ENCODE peak calls at places on chromosomes 4 and X, in five cellular contexts. P is H1, F is WTC11, M is endothelial cell of umbilical vein, T is K562. L is an unnamed sample.

GRCh38 chr4:169848018-169848417 is 90.3 kb upstream of the HPF1 start:
- DNase-seq in P (no peak), M (no peak), F (no peak), T (no peak), L (no peak)

GRCh38 chr4:125522992-125523391 is 208.2 kb downstream of the FAT4 start:
- DNase-seq in F (peak), T (no peak), M (no peak), P (peak), L (no peak)

GRCh38 chrX:22073928-22074327 is 41.8 kb downstream of the PHEX start:
- DNase-seq in P (no peak), M (no peak), T (no peak), F (no peak), L (no peak)

GRCh38 chrX:15664487-15665444 is at the start of gene CLTRN:
- DNase-seq in T (no peak), P (no peak), F (no peak), M (no peak), L (no peak)

GRCh38 chr4:129641179-129641578 is 545.2 kb downstream of the C4orf33 start:
- DNase-seq in P (peak), T (peak), M (peak), F (peak), L (peak)

GRCh38 chr4:97910005-97910404 is 233.3 kb downstream of the STPG2 start:
- DNase-seq in F (peak), T (no peak), P (no peak), M (no peak), L (peak)

GRCh38 chr4:110085131-110085530 is 113.3 kb downstream of the ELOVL6 start:
- DNase-seq in F (no peak), P (no peak), M (peak), T (peak), L (no peak)

GRCh38 chrX:37361596-37361995 is 12.4 kb downstream of the PRRG1 start:
- DNase-seq in M (no peak), F (no peak), P (no peak), T (no peak), L (no peak)

GRCh38 chr4:23889814-23890269 is at the start of gene PPARGC1A:
- DNase-seq in T (no peak), F (no peak), P (no peak), M (no peak), L (no peak)

GRCh38 chrX:45070116-45071007 is 130.3 kb downstream of the DIPK2B start:
- DNase-seq in M (peak), P (no peak), T (peak), F (no peak), L (peak)

GRCh38 chr4:73862357-73862756 is 6.8 kb upstream of the CXCL1 start:
- DNase-seq in T (no peak), F (no peak), M (peak), P (no peak), L (no peak)

DNA sequence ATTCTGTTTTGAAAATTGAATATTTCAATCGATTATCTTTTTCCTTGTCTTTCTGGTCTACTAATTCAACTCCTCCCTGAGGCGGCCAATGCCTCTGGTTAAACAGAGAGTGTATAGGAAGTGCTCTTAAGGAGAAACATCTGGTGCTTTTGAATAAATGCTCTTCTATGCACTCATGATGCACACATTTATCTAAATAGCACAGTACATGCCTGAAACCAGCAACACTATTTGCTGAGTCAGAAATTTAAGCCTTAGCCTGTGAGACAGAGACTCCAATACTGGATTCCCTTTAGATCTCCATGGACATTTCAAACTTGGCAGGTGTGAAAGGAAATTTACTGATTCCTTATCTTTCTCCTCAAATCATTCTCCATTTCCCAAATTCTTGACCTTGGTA is 118.6 kb downstream of the SLIT2 start:
- DNase-seq in T (no peak), M (no peak), F (no peak), P (no peak), L (no peak)
- TF ChIP-seq JUN in T (no peak), M (no peak), F (no peak), P (no peak), L (no peak)

DNA sequence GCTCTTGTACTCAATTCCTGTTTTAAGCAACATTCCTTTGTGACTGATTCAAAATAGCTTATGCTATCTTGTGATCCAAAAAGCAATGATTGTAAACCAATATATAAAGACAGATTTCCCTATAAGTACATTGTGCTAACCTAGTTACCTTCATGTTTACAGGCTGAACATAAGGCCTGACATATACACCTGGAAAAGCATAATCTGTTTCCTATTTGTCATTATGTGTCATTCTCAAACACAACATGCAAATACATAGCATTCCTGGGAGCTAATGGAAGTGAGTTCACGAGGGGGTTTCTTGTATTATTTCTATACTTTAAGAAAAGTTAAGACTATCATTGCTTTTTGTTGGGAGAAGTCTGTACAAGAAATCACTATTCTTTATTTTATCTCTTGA is 638.1 kb upstream of the AGA start:
- DNase-seq in T (no peak), M (no peak), F (no peak), P (no peak), L (no peak)
- TF ChIP-seq JUN in T (no peak), M (no peak), F (no peak), P (no peak), L (no peak)

DNA sequence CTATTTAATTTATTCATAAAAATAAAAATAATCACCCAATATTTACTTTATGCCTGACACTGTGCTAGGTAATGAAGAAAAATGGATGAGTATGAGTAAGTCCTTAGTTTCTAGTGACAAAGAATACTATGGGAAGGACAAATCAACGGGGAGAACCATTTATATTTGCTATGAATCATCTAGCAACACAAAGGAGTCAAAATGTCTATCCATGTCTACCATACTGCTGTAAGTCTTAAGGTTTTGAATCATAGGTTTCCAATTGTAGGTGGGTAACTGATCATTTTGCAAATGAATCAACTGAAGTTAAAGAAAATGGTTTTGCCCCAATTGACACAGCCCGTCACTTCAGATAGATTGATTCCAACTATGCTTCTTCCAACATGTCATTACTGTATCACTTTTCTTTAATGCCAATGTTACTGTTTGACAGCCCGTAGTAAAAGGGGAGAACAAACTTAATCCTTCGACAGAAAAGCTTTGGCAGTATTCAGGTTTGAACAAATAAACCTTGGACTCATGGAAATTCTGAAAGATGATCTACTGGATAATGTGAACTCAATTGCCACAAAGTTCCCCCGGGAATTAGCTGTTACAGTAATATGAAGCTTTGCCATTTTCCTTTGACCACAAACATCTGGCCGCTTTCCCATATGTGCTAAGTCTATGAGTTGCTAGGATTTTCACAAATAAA is 3.2 kb downstream of the TDO2 start:
- DNase-seq in P (no peak), F (no peak), T (no peak), M (no peak), L (peak)
- TF ChIP-seq JUN in P (no peak), F (no peak), T (no peak), M (no peak), L (no peak)

DNA sequence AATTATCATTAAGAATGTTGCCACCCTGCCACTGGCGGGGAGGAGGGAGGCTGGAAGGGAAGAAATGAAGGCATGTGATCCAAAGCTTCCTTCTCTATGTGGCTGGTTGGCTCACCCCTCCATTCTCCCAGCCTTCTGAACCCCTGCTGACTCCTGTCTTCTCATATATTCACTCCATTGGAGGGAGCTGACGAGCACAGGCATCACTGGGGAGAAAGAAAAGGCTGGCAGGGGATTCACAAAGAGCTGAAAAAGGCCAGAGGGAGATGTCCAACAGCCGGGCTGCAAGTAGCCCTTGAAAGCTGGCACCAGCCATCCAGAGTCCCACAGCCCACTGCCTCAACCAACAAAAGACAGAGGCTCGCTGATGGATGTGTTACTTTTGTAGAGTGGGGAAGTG is 495.5 kb downstream of the BCOR start:
- DNase-seq in P (no peak), F (no peak), T (no peak), M (no peak), L (no peak)
- TF ChIP-seq JUN in P (no peak), F (no peak), T (no peak), M (no peak), L (no peak)

GRCh38 chr4:139018971-139019758 is 3.6 kb downstream of the NOCT start:
- DNase-seq in T (no peak), M (no peak), P (no peak), F (no peak), L (no peak)

GRCh38 chr4:139017861-139018260 is 2.3 kb downstream of the NOCT start:
- DNase-seq in T (no peak), P (no peak), F (no peak), M (no peak), L (no peak)

GRCh38 chr4:139022835-139023234 is 7.3 kb downstream of the NOCT start:
- DNase-seq in T (no peak), M (no peak), P (no peak), F (no peak), L (no peak)

GRCh38 chr4:139018501-139018900 is 2.9 kb downstream of the NOCT start:
- DNase-seq in M (peak), P (no peak), T (no peak), F (no peak), L (no peak)

DNA sequence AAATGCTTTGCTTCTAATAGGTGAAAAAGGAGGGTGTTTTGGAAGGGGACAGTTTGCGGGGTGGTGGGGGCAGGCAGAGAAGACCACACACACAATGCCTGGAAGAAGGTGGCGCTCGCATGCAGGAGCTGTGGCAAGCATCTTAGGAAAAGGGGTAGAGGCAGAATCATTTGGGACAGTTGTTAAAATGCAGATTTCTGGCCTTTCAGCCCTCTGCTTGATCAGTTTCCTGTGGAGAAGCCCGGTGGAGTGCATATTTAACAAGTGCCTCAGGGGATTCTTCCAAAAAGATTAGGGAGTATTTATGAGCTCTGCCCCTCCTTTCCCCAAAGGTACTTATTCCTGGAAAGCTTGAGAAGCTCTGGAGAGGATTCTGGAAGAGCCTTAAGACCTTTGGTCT is 4.8 kb downstream of the NOCT start:
- DNase-seq in M (no peak), T (no peak), F (peak), P (no peak), L (no peak)
- TF ChIP-seq JUN in M (no peak), T (no peak), F (no peak), P (no peak), L (no peak)

GRCh38 chr4:52716364-52717151 is 34.7 kb downstream of the ERVMER34-1 start:
- DNase-seq in P (no peak), M (no peak), T (peak), F (no peak), L (no peak)
- TF ChIP-seq JUN in P (no peak), M (no peak), T (no peak), F (no peak), L (no peak)

GRCh38 chrX:1313788-1314187 is 22.8 kb upstream of the IL3RA start:
- DNase-seq in F (no peak), M (no peak), P (no peak), T (no peak), L (no peak)
- TF ChIP-seq JUN in F (no peak), M (no peak), P (no peak), T (no peak), L (no peak)

GRCh38 chrX:11886745-11887144 is 128.7 kb downstream of the MSL3 start:
- DNase-seq in M (peak), T (no peak), P (no peak), F (no peak), L (peak)
- TF ChIP-seq JUN in M (peak), T (no peak), P (no peak), F (no peak), L (no peak)

GRCh38 chr4:124515591-124515990 is 196.9 kb downstream of the ANKRD50 start:
- DNase-seq in T (peak), F (no peak), P (no peak), M (no peak), L (no peak)
- TF ChIP-seq JUN in T (no peak), F (no peak), P (no peak), M (no peak), L (no peak)

GRCh38 chr4:56051710-56052075 is 102.9 kb downstream of the CEP135 start:
- DNase-seq in F (no peak), M (no peak), P (no peak), T (no peak), L (no peak)

GRCh38 chr4:56048621-56049427 is 100.1 kb downstream of the CEP135 start:
- DNase-seq in M (peak), T (peak), F (peak), P (peak), L (peak)

GRCh38 chr4:56050584-56050983 is 101.8 kb downstream of the CEP135 start:
- DNase-seq in P (no peak), T (no peak), F (no peak), M (no peak), L (no peak)

GRCh38 chr4:56051049-56051709 is 102.4 kb downstream of the CEP135 start:
- DNase-seq in T (no peak), F (no peak), M (no peak), P (no peak), L (no peak)

DNA sequence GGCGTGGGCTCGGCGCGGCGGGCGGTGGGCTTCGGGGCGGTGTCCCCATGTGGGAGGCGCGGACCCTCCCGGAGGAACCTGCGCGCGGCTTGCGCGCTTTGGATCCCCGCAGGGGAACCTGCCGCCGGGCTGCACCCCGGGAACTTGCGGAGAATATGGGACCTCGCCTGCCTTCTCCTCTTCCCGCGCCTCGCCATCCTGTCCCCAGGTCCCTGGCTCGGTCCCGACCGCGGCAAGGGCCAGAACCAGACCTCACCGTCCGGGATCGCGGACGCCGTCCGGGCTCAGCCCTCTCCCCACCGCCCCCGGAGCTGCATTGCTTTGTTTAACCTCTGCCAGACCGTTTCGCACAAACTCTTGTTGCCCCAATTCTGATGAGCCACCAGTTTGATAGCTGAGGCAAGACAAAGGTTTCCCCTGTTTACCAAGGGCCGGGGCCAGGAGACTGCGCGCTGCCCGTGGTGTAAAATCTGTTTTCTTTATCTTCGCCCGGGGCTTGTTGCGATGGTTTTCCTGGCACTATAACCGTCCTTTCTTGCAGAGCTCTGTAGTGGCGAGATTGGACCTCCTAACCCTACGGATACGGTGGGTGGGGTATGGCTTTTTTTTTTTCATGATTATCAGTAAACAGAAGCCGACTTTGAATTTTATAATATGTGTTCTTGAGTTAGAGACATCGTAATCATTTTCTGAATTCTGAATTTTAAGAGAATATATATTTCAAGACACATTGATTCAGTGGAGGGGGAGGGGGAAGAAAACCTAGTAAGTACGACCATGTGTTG is 100.9 kb downstream of the CEP135 start:
- DNase-seq in M (peak), P (peak), T (peak), F (peak), L (peak)
- TF ChIP-seq JUN in M (no peak), P (no peak), T (no peak), F (no peak), L (no peak)